ENCODE peak calls at places on chromosomes 4 and X, in six cellular contexts. One of them, this sample, is unnamed.

GRCh38 chrX:108584617-108585211 is 145.1 kb downstream of the COL4A5 start:
- DNase-seq in substantia nigra: peak
- DNase-seq in PC-3: peak
- DNase-seq in heart right ventricle: no peak
- DNase-seq in tibial artery: no peak
- DNase-seq in left colon: no peak
- DNase-seq in this sample: no peak

GRCh38 chr4:77697860-77698599 is 92.4 kb downstream of the CXCL13 start:
- DNase-seq in substantia nigra: peak
- DNase-seq in left colon: peak
- DNase-seq in tibial artery: no peak
- DNase-seq in heart right ventricle: no peak
- DNase-seq in PC-3: peak
- DNase-seq in this sample: peak

GRCh38 chr4:123116412-123116811 is 194.0 kb upstream of the NUDT6 start:
- DNase-seq in PC-3: peak
- DNase-seq in substantia nigra: no peak
- DNase-seq in left colon: no peak
- DNase-seq in tibial artery: no peak
- DNase-seq in heart right ventricle: no peak
- DNase-seq in this sample: no peak

GRCh38 chrX:39828971-39829370 is 268.8 kb downstream of the BCOR start:
- DNase-seq in tibial artery: no peak
- DNase-seq in PC-3: no peak
- DNase-seq in substantia nigra: no peak
- DNase-seq in left colon: no peak
- DNase-seq in heart right ventricle: no peak
- DNase-seq in this sample: no peak

GRCh38 chr4:84563002-84563401 is 19.9 kb upstream of the CDS1 start:
- DNase-seq in left colon: no peak
- DNase-seq in PC-3: peak
- DNase-seq in tibial artery: no peak
- DNase-seq in heart right ventricle: no peak
- DNase-seq in substantia nigra: no peak
- DNase-seq in this sample: no peak

GRCh38 chr4:3207531-3208037 is 41.4 kb upstream of the MSANTD1 start:
- DNase-seq in left colon: no peak
- DNase-seq in tibial artery: no peak
- DNase-seq in heart right ventricle: no peak
- DNase-seq in PC-3: no peak
- DNase-seq in substantia nigra: no peak
- DNase-seq in this sample: no peak

GRCh38 chrX:46381630-46382029 is 163.6 kb downstream of the ZNF674 start:
- DNase-seq in substantia nigra: no peak
- DNase-seq in tibial artery: no peak
- DNase-seq in heart right ventricle: no peak
- DNase-seq in left colon: no peak
- DNase-seq in PC-3: peak
- DNase-seq in this sample: no peak

GRCh38 chr4:74297556-74297955 is 10.7 kb upstream of the EPGN start:
- DNase-seq in substantia nigra: no peak
- DNase-seq in heart right ventricle: no peak
- DNase-seq in PC-3: no peak
- DNase-seq in tibial artery: no peak
- DNase-seq in left colon: no peak
- DNase-seq in this sample: no peak

GRCh38 chrX:47483310-47484268 is 567 bp upstream of the ZNF41 start:
- DNase-seq in left colon: peak
- DNase-seq in heart right ventricle: peak
- DNase-seq in tibial artery: peak
- DNase-seq in substantia nigra: peak
- DNase-seq in PC-3: peak
- DNase-seq in this sample: peak

GRCh38 chrX:154489182-154489581 is 1.2 kb downstream of the SLC10A3 start:
- DNase-seq in tibial artery: no peak
- DNase-seq in substantia nigra: no peak
- DNase-seq in PC-3: no peak
- DNase-seq in left colon: no peak
- DNase-seq in heart right ventricle: no peak
- DNase-seq in this sample: no peak

GRCh38 chr4:100849319-100849718 is 331.5 kb upstream of the EMCN start:
- DNase-seq in left colon: no peak
- DNase-seq in tibial artery: no peak
- DNase-seq in PC-3: no peak
- DNase-seq in substantia nigra: no peak
- DNase-seq in heart right ventricle: no peak
- DNase-seq in this sample: no peak

GRCh38 chrX:152641996-152642395 is 4.3 kb downstream of the GABRQ start:
- DNase-seq in substantia nigra: peak
- DNase-seq in tibial artery: no peak
- DNase-seq in heart right ventricle: no peak
- DNase-seq in left colon: no peak
- DNase-seq in PC-3: peak
- DNase-seq in this sample: no peak

GRCh38 chr4:165828928-165829327 is 44.1 kb upstream of the TLL1 start:
- DNase-seq in tibial artery: no peak
- DNase-seq in heart right ventricle: no peak
- DNase-seq in PC-3: no peak
- DNase-seq in left colon: no peak
- DNase-seq in substantia nigra: no peak
- DNase-seq in this sample: no peak

GRCh38 chrX:9520211-9520590 is 55.3 kb downstream of the TBL1X start:
- DNase-seq in tibial artery: no peak
- DNase-seq in left colon: no peak
- DNase-seq in heart right ventricle: no peak
- DNase-seq in substantia nigra: no peak
- DNase-seq in PC-3: no peak
- DNase-seq in this sample: no peak

GRCh38 chr4:177554966-177555574 is 112.8 kb upstream of the AGA start:
- DNase-seq in heart right ventricle: peak
- DNase-seq in tibial artery: no peak
- DNase-seq in substantia nigra: no peak
- DNase-seq in left colon: no peak
- DNase-seq in PC-3: peak
- DNase-seq in this sample: no peak

GRCh38 chrX:14356401-14356800 is 172.9 kb upstream of the GLRA2 start:
- DNase-seq in left colon: no peak
- DNase-seq in tibial artery: no peak
- DNase-seq in PC-3: peak
- DNase-seq in substantia nigra: no peak
- DNase-seq in heart right ventricle: no peak
- DNase-seq in this sample: no peak

GRCh38 chrX:110006826-110007375 is 4.0 kb downstream of the TMEM164 start:
- DNase-seq in PC-3: peak
- DNase-seq in substantia nigra: no peak
- DNase-seq in left colon: no peak
- DNase-seq in heart right ventricle: no peak
- DNase-seq in tibial artery: no peak
- DNase-seq in this sample: no peak

GRCh38 chr4:150078041-150078995 is at the start of gene DCLK2:
- DNase-seq in heart right ventricle: peak
- DNase-seq in tibial artery: peak
- DNase-seq in PC-3: peak
- DNase-seq in substantia nigra: peak
- DNase-seq in left colon: peak
- DNase-seq in this sample: peak

GRCh38 chr4:78951862-78952472 is 12.7 kb upstream of the PAQR3 start:
- DNase-seq in substantia nigra: peak
- DNase-seq in PC-3: peak
- DNase-seq in heart right ventricle: no peak
- DNase-seq in tibial artery: no peak
- DNase-seq in left colon: no peak
- DNase-seq in this sample: peak

GRCh38 chr4:163180087-163180486 is 13.4 kb upstream of the NAF1 start:
- DNase-seq in tibial artery: no peak
- DNase-seq in heart right ventricle: no peak
- DNase-seq in substantia nigra: no peak
- DNase-seq in left colon: no peak
- DNase-seq in PC-3: no peak
- DNase-seq in this sample: no peak

GRCh38 chr4:8726344-8726851 is 133.8 kb downstream of the CPZ start:
- DNase-seq in heart right ventricle: no peak
- DNase-seq in left colon: no peak
- DNase-seq in substantia nigra: no peak
- DNase-seq in PC-3: no peak
- DNase-seq in tibial artery: peak
- DNase-seq in this sample: no peak

GRCh38 chr4:18695733-18696527 is 674.4 kb upstream of the LCORL start:
- DNase-seq in substantia nigra: no peak
- DNase-seq in left colon: no peak
- DNase-seq in tibial artery: no peak
- DNase-seq in PC-3: no peak
- DNase-seq in heart right ventricle: no peak
- DNase-seq in this sample: no peak

GRCh38 chr4:41963105-41963504 is 18.5 kb upstream of the DCAF4L1 start:
- DNase-seq in PC-3: peak
- DNase-seq in heart right ventricle: no peak
- DNase-seq in substantia nigra: no peak
- DNase-seq in tibial artery: no peak
- DNase-seq in left colon: no peak
- DNase-seq in this sample: no peak

GRCh38 chr4:133584714-133585113 is 435.6 kb downstream of the PCDH10 start:
- DNase-seq in heart right ventricle: no peak
- DNase-seq in left colon: no peak
- DNase-seq in tibial artery: no peak
- DNase-seq in substantia nigra: no peak
- DNase-seq in PC-3: peak
- DNase-seq in this sample: no peak

GRCh38 chr4:177483271-177483670 is 41.0 kb upstream of the AGA start:
- DNase-seq in substantia nigra: no peak
- DNase-seq in left colon: no peak
- DNase-seq in heart right ventricle: no peak
- DNase-seq in PC-3: no peak
- DNase-seq in tibial artery: no peak
- DNase-seq in this sample: no peak

GRCh38 chr4:106019771-106020170 is 124.5 kb downstream of the NPNT start:
- DNase-seq in left colon: no peak
- DNase-seq in tibial artery: no peak
- DNase-seq in substantia nigra: no peak
- DNase-seq in PC-3: no peak
- DNase-seq in heart right ventricle: no peak
- DNase-seq in this sample: no peak

GRCh38 chr4:106160560-106160959 is 155.4 kb downstream of the TBCK start:
- DNase-seq in left colon: no peak
- DNase-seq in heart right ventricle: no peak
- DNase-seq in PC-3: no peak
- DNase-seq in substantia nigra: no peak
- DNase-seq in tibial artery: no peak
- DNase-seq in this sample: no peak

This sample was measured in prostate gland.